ENCODE peak calls at places on chromosome 2, in eight cellular contexts. M, R, K, A, U, P, X and Q are unnamed samples.

GRCh38 chr2:37367984-37368383 is 23.6 kb downstream of the QPCT start:
- DNase-seq in K (no peak), X (no peak), U (no peak), M (no peak), P (no peak), R (no peak), A (no peak), Q (no peak)

GRCh38 chr2:240205348-240205747 is 64.9 kb upstream of the OTOS start:
- DNase-seq in M (no peak), R (peak; percentile 76), A (peak; percentile 34), P (no peak), K (no peak), X (peak; percentile 77), U (no peak), Q (no peak)

GRCh38 chr2:51795248-51795888 is 763.4 kb upstream of the NRXN1 start:
- DNase-seq in R (no peak), A (no peak), P (no peak), K (peak; percentile 68), U (no peak), X (no peak), M (peak; percentile 42), Q (no peak)

GRCh38 chr2:174827371-174828369 is 63.4 kb upstream of the CHRNA1 start:
- DNase-seq in M (peak; percentile 21), A (no peak), U (no peak), K (no peak), X (peak; percentile 49), R (no peak), P (no peak), Q (no peak)

GRCh38 chr2:6940820-6941219 is 23.6 kb downstream of the RNF144A start:
- DNase-seq in A (no peak), R (no peak), P (no peak), X (no peak), U (no peak), M (no peak), K (no peak), Q (no peak)

GRCh38 chr2:180004731-180005130 is 2.4 kb downstream of the CWC22 start:
- DNase-seq in M (no peak), X (peak; percentile 13), K (no peak), P (no peak), R (no peak), U (no peak), A (no peak), Q (no peak)

GRCh38 chr2:160270571-160271113 is 70.6 kb upstream of the ITGB6 start:
- DNase-seq in R (peak; percentile 62), X (no peak), M (no peak), U (no peak), A (no peak), K (peak; percentile 18), P (no peak), Q (no peak)

GRCh38 chr2:134668821-134669220 is 50.0 kb downstream of the TMEM163 start:
- DNase-seq in K (no peak), M (no peak), A (peak; percentile 91), P (no peak), X (no peak), R (no peak), U (no peak), Q (peak; percentile 78)

GRCh38 chr2:37809931-37810570 is 115.0 kb upstream of the RMDN2 start:
- DNase-seq in M (no peak), X (peak; percentile 49), K (no peak), P (no peak), A (no peak), R (no peak), U (no peak), Q (no peak)

GRCh38 chr2:202035089-202035940 is 1.7 kb downstream of the FZD7 start:
- DNase-seq in P (no peak), R (peak; percentile 72), K (peak; percentile 75), X (peak; percentile 87), U (no peak), M (peak; percentile 70), A (peak; percentile 83), Q (peak; percentile 89)

GRCh38 chr2:36373149-36373880 is 17.7 kb downstream of the CRIM1 start:
- DNase-seq in R (peak; percentile 43), U (no peak), K (no peak), P (no peak), A (no peak), X (peak; percentile 70), M (no peak), Q (no peak)

GRCh38 chr2:176997074-176997791 is 215.4 kb upstream of the HNRNPA3 start:
- DNase-seq in M (no peak), R (peak; percentile 57), U (no peak), A (no peak), P (no peak), X (peak; percentile 72), K (no peak), Q (no peak)

GRCh38 chr2:31318360-31319336 is 84.7 kb downstream of the EHD3 start:
- DNase-seq in P (no peak), U (no peak), M (no peak), A (peak; percentile 79), R (peak; percentile 67), K (no peak), X (peak; percentile 86), Q (peak; percentile 81)

GRCh38 chr2:69011611-69012157 is 1.3 kb upstream of the ANTXR1 start:
- DNase-seq in K (peak; percentile 33), A (no peak), R (no peak), U (no peak), M (no peak), X (no peak), P (no peak), Q (no peak)
- TF ChIP-seq CTCF in K (peak; percentile 17), A (no peak), R (peak; percentile 44), U (no peak), M (no peak), X (no peak), P (no peak), Q (no peak)

GRCh38 chr2:126770466-126770865 is 114.5 kb downstream of the GYPC start:
- DNase-seq in P (no peak), K (no peak), M (no peak), U (no peak), R (no peak), X (no peak), A (peak; percentile 36), Q (no peak)

GRCh38 chr2:126771094-126771493 is 115.1 kb downstream of the GYPC start:
- DNase-seq in R (no peak), K (no peak), U (no peak), M (no peak), A (peak; percentile 59), X (no peak), P (no peak), Q (no peak)

GRCh38 chr2:126766897-126767296 is 110.9 kb downstream of the GYPC start:
- DNase-seq in P (no peak), R (no peak), U (no peak), M (no peak), A (no peak), K (no peak), X (no peak), Q (peak; percentile 63)

GRCh38 chr2:126771501-126772195 is 115.7 kb downstream of the GYPC start:
- DNase-seq in K (no peak), U (no peak), P (no peak), R (no peak), X (no peak), M (no peak), A (peak; percentile 60), Q (no peak)

DNA sequence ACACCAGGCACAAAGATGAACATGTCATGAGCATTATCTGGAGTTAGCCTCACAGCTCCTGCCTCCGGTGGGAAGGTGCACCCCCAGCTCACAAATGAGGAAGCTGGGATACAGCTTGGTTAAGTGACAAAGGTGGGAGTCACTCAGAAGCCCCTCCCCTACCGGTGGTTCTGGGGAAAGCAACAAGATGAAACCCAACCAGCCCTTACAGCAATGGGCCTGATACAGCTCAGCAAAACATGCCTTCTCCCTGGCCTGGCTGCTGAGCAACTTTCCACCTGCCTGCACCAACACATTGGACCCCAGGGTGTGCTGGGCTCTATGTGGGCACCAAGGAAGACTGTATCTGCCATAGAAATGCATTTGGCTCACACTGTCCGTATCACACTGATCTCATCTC is 113.2 kb downstream of the GYPC start:
- DNase-seq in K (no peak), U (no peak), P (no peak), M (no peak), A (peak; percentile 48), R (no peak), X (no peak), Q (no peak)
- TF ChIP-seq CTCF in K (no peak), U (no peak), P (no peak), M (no peak), A (no peak), R (no peak), X (no peak), Q (no peak)

DNA sequence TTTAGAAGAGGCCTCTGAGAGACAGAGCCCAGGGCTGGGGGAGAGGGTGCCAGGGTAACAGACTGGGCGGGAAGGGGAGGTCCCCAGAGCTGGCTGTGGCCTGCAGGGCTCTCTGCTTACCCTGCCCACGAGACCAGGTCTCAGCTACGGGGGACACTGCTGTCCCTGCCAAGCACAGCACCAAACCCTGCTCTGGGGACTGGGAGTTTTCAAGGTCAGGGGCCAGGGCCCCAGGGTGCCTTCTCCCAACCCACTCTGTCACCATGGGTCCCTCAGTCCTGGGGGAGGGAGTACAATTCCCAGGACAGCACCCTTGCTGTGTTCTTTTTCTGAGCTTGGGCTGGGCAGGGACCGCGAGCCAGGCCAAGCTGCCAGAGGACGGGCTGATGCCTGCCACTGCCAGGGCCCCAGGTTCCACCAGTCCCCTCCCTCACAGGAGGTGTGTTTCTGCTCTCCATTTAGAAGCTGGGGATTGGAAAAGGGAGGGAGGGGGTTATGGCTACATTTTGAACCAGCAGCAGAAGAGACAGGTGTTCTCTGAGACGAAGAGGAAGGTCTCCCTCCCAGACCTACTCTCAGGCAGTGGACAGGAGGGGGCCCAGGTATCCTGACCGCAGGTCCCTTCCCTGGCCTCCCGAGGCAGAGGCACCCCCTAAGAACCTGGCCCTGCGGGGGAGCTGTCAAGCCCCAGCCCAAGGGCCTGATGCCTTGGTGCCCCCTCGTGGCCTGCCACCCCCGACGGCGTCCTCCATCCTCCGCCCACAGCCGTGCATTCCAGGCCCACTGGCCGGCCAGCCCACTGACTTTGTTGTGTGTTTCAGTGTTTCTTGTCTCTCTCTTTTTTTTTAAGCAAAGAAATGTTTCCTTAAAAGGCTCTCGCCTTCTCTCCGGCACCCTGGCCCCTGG is 80.4 kb downstream of the TNS1 start:
- DNase-seq in R (no peak), P (no peak), U (no peak), K (no peak), M (no peak), X (peak; percentile 55), A (no peak), Q (no peak)
- TF ChIP-seq CTCF in R (peak; percentile 23), P (peak; percentile 17), U (no peak), K (no peak), M (no peak), X (peak; percentile 55), A (no peak), Q (peak; percentile 38)

DNA sequence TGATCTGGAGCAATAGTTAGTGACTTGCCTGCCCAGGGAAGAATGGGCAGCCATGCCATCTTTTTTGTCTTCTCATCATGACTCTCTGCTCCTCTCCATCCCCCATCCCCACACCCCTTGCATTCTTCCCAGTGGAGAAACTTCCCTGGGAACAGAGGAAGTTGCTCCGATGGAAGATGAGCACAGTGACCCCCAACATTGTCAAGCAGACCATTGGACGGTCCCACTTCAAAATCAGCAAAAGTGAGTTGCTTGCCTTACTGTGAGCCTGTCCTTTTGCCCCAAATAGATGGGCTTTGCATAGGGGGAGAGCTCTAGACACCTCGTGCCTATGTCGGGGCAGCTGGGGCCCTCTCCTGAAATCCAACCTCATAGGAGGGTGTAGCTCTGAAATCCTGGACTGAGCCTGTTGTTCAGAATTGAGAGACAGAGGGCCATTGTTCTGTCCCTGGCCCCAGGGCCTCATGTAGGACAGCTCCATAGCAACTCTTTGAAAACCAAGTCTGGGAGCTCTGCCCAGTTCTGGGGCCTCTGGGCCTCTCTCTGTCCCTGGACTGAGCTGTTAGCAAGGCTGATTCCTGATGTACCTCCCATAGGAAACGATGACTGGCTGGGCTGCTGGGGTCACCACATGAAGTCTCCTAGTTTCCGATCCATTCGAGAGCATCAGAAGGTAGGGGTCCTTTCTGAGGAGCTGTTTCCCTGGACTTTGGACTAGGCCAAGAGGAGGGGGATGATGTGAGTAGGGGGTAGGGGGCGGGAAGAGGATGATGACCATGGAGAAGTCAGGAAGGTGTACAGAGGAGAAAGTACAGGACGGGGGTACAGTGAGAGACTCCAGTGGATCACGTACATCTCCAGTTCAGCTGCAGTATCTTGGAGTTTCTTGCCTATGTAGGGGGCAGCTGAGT is 35.2 kb downstream of the TTLL4 start:
- DNase-seq in R (peak; percentile 30), X (peak; percentile 65), P (no peak), U (no peak), M (no peak), K (no peak), A (no peak), Q (no peak)
- TF ChIP-seq CTCF in R (no peak), X (no peak), P (no peak), U (no peak), M (no peak), K (no peak), A (no peak), Q (no peak)